ENCODE peak calls at places on chromosomes 1 and 21, in seven cellular contexts. One of them, this sample, is unnamed.

GRCh38 chr21:34974162-34974981 is 74.7 kb downstream of the RUNX1 start:
- DNase-seq in adrenal gland: no peak
- DNase-seq in uterus: no peak
- DNase-seq in IMR-90: peak
- DNase-seq in body of pancreas: no peak
- DNase-seq in right lobe of liver: peak
- DNase-seq in erythroblast: no peak
- DNase-seq in this sample: peak

GRCh38 chr21:36909901-36910561 is 56.4 kb downstream of the HLCS start:
- DNase-seq in body of pancreas: no peak
- DNase-seq in uterus: no peak
- DNase-seq in right lobe of liver: no peak
- DNase-seq in IMR-90: peak
- DNase-seq in erythroblast: no peak
- DNase-seq in adrenal gland: no peak
- DNase-seq in this sample: no peak

GRCh38 chr1:38014171-38014570 is 1.6 kb downstream of the UTP11 start:
- DNase-seq in erythroblast: peak
- DNase-seq in right lobe of liver: no peak
- DNase-seq in IMR-90: no peak
- DNase-seq in body of pancreas: no peak
- DNase-seq in adrenal gland: no peak
- DNase-seq in uterus: no peak
- DNase-seq in this sample: no peak

GRCh38 chr1:180540697-180541594 is 17.8 kb upstream of the OVAAL start:
- DNase-seq in IMR-90: peak
- DNase-seq in right lobe of liver: no peak
- DNase-seq in erythroblast: no peak
- DNase-seq in body of pancreas: no peak
- DNase-seq in adrenal gland: peak
- DNase-seq in uterus: no peak
- DNase-seq in this sample: no peak

GRCh38 chr21:38306833-38307232 is 50.0 kb downstream of the KCNJ15 start:
- DNase-seq in erythroblast: no peak
- DNase-seq in adrenal gland: no peak
- DNase-seq in body of pancreas: no peak
- DNase-seq in right lobe of liver: no peak
- DNase-seq in uterus: no peak
- DNase-seq in IMR-90: peak
- DNase-seq in this sample: no peak

GRCh38 chr1:17436380-17437174 is 2.9 kb downstream of the RCC2 start:
- DNase-seq in uterus: no peak
- DNase-seq in erythroblast: no peak
- DNase-seq in body of pancreas: no peak
- DNase-seq in IMR-90: no peak
- DNase-seq in adrenal gland: no peak
- DNase-seq in right lobe of liver: no peak
- DNase-seq in this sample: no peak

GRCh38 chr1:216566809-216567208 is 143.6 kb upstream of the USH2A start:
- DNase-seq in right lobe of liver: no peak
- DNase-seq in body of pancreas: no peak
- DNase-seq in erythroblast: peak
- DNase-seq in uterus: no peak
- DNase-seq in IMR-90: peak
- DNase-seq in adrenal gland: no peak
- DNase-seq in this sample: no peak

GRCh38 chr1:87592156-87592555 is 263.5 kb downstream of the LMO4 start:
- DNase-seq in body of pancreas: no peak
- DNase-seq in uterus: no peak
- DNase-seq in erythroblast: no peak
- DNase-seq in right lobe of liver: no peak
- DNase-seq in IMR-90: no peak
- DNase-seq in adrenal gland: no peak
- DNase-seq in this sample: no peak

GRCh38 chr1:212455406-212456165 is 22.9 kb downstream of the NENF start:
- DNase-seq in right lobe of liver: peak
- DNase-seq in erythroblast: peak
- DNase-seq in body of pancreas: peak
- DNase-seq in uterus: peak
- DNase-seq in IMR-90: peak
- DNase-seq in adrenal gland: peak
- DNase-seq in this sample: peak

GRCh38 chr1:23719162-23719820 is 24.0 kb upstream of the ELOA start:
- DNase-seq in uterus: no peak
- DNase-seq in erythroblast: no peak
- DNase-seq in adrenal gland: peak
- DNase-seq in right lobe of liver: peak
- DNase-seq in IMR-90: peak
- DNase-seq in body of pancreas: peak
- DNase-seq in this sample: no peak
- TF ChIP-seq POLR2A in uterus: no peak
- TF ChIP-seq POLR2A in erythroblast: no peak
- TF ChIP-seq POLR2A in adrenal gland: no peak
- TF ChIP-seq POLR2A in right lobe of liver: no peak
- TF ChIP-seq POLR2A in IMR-90: no peak
- TF ChIP-seq POLR2A in body of pancreas: no peak
- TF ChIP-seq POLR2A in this sample: no peak

GRCh38 chr1:2137257-2138121 is 57.1 kb downstream of the FAAP20 start:
- DNase-seq in adrenal gland: no peak
- DNase-seq in erythroblast: no peak
- DNase-seq in uterus: no peak
- DNase-seq in right lobe of liver: no peak
- DNase-seq in body of pancreas: no peak
- DNase-seq in IMR-90: no peak
- DNase-seq in this sample: no peak
- TF ChIP-seq POLR2A in adrenal gland: no peak
- TF ChIP-seq POLR2A in erythroblast: no peak
- TF ChIP-seq POLR2A in uterus: no peak
- TF ChIP-seq POLR2A in right lobe of liver: no peak
- TF ChIP-seq POLR2A in body of pancreas: no peak
- TF ChIP-seq POLR2A in IMR-90: no peak
- TF ChIP-seq POLR2A in this sample: no peak

GRCh38 chr1:167721617-167722151 is at the start of gene MPZL1:
- DNase-seq in body of pancreas: peak
- DNase-seq in uterus: peak
- DNase-seq in erythroblast: peak
- DNase-seq in right lobe of liver: peak
- DNase-seq in adrenal gland: peak
- DNase-seq in IMR-90: peak
- DNase-seq in this sample: peak
- TF ChIP-seq POLR2A in body of pancreas: peak
- TF ChIP-seq POLR2A in uterus: peak
- TF ChIP-seq POLR2A in erythroblast: peak
- TF ChIP-seq POLR2A in right lobe of liver: peak
- TF ChIP-seq POLR2A in adrenal gland: no peak
- TF ChIP-seq POLR2A in IMR-90: peak
- TF ChIP-seq POLR2A in this sample: peak

GRCh38 chr1:109493805-109494539 is at the start of gene CYB561D1:
- DNase-seq in uterus: peak
- DNase-seq in IMR-90: peak
- DNase-seq in erythroblast: peak
- DNase-seq in adrenal gland: peak
- DNase-seq in body of pancreas: peak
- DNase-seq in right lobe of liver: peak
- DNase-seq in this sample: peak
- TF ChIP-seq POLR2A in uterus: peak
- TF ChIP-seq POLR2A in IMR-90: no peak
- TF ChIP-seq POLR2A in erythroblast: peak
- TF ChIP-seq POLR2A in adrenal gland: no peak
- TF ChIP-seq POLR2A in body of pancreas: peak
- TF ChIP-seq POLR2A in right lobe of liver: peak
- TF ChIP-seq POLR2A in this sample: peak